ENCODE peak calls at places on chromosomes 7 and 10, in four cellular contexts. L is left ventricle myocardium inferior, W is lower lobe of right lung, S is fibroblast of pulmonary artery. K is an unnamed sample.

GRCh38 chr7:2029936-2030335 is 202.8 kb downstream of the MAD1L1 start:
- DNase-seq in L (peak), W (peak), S (no peak), K (no peak)

GRCh38 chr10:25818751-25819150 is 115.3 kb upstream of the MYO3A start:
- DNase-seq in L (no peak), W (no peak), S (no peak), K (no peak)

GRCh38 chr7:27825890-27826289 is 85.9 kb downstream of the TAX1BP1 start:
- DNase-seq in L (no peak), W (no peak), S (no peak), K (no peak)

GRCh38 chr10:98477861-98478260 is 31.1 kb upstream of the HPS1 start:
- DNase-seq in L (no peak), W (no peak), S (no peak), K (no peak)

GRCh38 chr10:21021843-21022594 is 124.9 kb upstream of the NEBL start:
- DNase-seq in L (no peak), W (no peak), S (peak), K (no peak)

GRCh38 chr7:36749282-36749960 is 25.1 kb upstream of the AOAH start:
- DNase-seq in L (no peak), W (no peak), S (peak), K (peak)

GRCh38 chr10:119750391-119751230 is 24.8 kb downstream of the INPP5F start:
- DNase-seq in L (peak), W (peak), S (peak), K (peak)

GRCh38 chr7:14960686-14961085 is 58.1 kb upstream of the DGKB start:
- DNase-seq in L (no peak), W (no peak), S (no peak), K (no peak)

GRCh38 chr10:2748287-2748686 is 319.1 kb upstream of the PFKP start:
- DNase-seq in L (no peak), W (no peak), S (no peak), K (no peak)
- H3K4me3 ChIP-seq in L (no peak), W (no peak), S (no peak), K (no peak)

GRCh38 chr10:121154846-121155245 is 303.7 kb downstream of the WDR11 start:
- DNase-seq in L (no peak), W (no peak), S (no peak), K (peak)

GRCh38 chr10:121159670-121160069 is 308.5 kb downstream of the WDR11 start:
- DNase-seq in L (no peak), W (no peak), S (no peak), K (no peak)

GRCh38 chr10:121155742-121156141 is 304.6 kb downstream of the WDR11 start:
- DNase-seq in L (no peak), W (no peak), S (no peak), K (no peak)

GRCh38 chr10:121158988-121159579 is 307.9 kb downstream of the WDR11 start:
- DNase-seq in L (no peak), W (no peak), S (no peak), K (peak)

GRCh38 chr10:121157998-121158397 is 306.8 kb downstream of the WDR11 start:
- DNase-seq in L (no peak), W (peak), S (no peak), K (peak)
- TF ChIP-seq CTCF in L (no peak), W (no peak), S (no peak), K (no peak)

DNA sequence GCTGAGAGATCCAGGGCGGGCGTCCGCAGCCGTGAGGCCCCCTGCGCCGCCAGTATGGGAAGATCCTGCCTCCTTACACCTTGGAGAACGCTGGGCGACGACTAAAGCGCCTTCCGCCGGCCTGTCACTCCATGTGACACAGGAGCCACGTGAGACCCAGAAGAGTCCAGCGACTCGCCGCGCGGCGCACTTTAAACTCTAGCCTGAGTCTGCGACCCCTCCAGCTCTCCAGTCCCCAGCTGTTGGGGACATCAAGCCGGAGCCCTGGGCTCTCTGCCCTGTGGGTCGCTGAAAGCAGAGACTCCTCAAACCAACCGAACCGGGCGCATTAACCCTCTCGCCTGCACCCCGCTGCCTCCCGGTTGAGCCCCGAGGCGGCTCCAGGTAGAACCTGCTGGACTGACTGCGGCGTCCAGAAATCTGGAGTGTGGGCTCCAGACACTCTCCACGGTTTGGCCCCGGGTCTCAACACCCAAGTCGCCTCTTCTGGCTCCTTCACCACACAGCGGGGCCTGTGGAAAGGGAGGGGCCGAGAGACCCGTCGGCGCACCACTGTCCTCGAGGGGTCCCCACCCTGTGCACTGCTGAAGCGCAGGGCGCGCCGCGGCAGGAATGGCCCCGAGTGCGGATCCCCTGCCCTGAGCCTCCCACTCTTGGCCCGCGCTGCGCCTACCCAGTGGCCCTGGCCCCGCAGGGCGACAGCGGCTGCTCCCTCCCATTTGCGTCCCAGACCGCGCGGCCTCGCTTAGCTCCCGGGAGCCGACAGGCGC is 1.8 kb upstream of the SFMBT2 start:
- DNase-seq in L (peak), W (peak), S (no peak), K (no peak)
- H3K4me3 ChIP-seq in L (peak), W (peak), S (no peak), K (no peak)

DNA sequence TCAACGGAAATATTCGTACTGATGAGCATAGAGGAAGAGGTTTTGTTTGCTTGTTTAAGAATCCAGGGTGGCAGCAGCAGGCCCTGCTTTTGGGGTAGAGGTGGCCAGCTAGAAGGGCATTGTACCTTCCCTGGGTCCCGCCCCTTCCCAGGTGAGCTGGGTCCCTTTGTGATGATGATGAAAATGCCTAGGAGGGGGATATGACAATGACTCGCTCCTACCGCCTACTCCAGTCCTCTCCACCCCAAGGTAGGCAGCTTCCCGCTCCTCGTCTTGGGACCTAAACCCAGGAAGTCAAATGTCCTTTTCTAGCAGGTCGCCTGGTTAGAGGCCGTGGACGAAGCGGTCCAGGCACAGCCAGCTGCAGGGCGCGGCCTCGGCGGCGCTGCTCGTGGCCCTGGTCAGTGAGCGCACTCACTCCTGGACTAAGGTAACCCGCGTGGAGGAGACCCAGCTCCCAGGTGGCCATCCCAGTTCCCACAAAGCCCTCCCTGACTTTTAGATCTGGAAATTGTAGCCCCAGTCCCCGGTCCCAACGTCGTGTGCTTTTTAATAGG is 141.4 kb downstream of the LSMEM1 start:
- DNase-seq in L (no peak), W (no peak), S (no peak), K (no peak)
- TF ChIP-seq CTCF in L (no peak), W (no peak), S (no peak), K (no peak)

GRCh38 chr10:10927608-10928007 is 90.1 kb upstream of the CELF2 start:
- DNase-seq in L (no peak), W (no peak), S (no peak), K (no peak)

GRCh38 chr10:10922062-10922461 is 95.6 kb upstream of the CELF2 start:
- DNase-seq in L (no peak), W (no peak), S (no peak), K (no peak)

GRCh38 chr10:10925667-10926066 is 92.0 kb upstream of the CELF2 start:
- DNase-seq in L (no peak), W (no peak), S (no peak), K (no peak)

DNA sequence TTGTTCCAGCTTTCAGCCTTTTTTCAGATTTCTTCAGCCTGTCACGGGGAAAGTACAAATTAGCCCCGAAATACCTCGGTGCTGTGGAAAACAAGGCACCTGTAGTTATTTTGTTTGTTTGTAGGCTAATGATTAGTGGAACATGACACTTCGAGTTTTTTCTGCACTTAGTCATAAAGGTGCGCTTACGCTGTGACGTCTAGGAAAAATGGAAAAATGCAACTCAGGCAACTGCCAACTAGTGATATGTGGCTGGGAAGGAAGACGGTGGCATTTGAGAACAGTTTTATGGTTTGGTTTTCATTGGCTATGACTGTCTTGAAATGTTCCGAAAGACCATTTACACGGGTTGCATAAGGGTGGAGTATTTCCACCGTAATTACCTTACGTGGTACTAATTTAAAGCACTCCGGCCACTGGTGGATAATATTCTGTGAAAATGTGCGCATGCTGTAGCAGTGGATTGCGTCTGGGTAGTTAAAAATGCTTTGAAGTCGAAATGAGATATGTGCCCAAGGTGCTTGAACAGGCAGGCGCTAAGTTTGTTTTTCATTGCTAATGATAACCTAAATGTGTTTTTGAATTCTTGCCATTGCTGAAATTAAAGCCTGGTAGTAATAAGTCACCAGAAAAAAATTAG is 94.5 kb upstream of the CELF2 start:
- DNase-seq in L (no peak), W (no peak), S (no peak), K (no peak)
- H3K4me3 ChIP-seq in L (no peak), W (peak), S (no peak), K (no peak)

DNA sequence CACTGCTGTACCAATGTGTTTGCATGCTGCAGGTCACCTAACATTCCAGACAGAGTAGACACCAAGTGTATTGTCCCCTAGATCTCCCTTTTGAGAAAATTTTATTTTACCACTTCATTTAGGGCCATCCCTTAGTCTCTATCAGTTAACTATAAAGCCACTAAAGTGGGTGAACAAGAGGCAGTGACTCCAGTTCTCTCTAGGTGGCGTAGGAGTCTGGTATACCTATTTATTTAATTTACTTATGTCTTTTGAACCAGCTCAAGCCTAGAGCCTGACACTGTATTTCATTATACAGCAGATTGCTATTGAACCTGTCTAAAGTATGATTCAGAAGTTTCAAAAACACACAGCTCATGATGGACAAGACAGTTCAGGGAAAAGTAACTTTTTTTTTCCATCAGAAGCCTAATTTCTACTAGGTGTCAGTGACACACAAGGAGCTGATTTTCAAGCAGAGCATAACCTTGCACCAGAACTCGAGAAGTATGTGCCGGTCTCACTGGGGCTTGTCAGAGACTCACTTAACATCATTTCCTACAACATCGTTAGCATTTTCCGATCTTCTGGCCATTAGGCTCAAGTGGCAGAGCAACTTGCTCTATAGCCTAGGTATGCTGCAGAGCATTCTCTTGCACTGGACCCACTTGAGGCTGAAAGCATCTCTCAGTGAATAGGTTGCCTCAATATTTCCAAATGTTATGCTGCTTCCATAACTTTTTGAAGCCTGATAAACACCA is 175.4 kb downstream of the CDC14C start:
- DNase-seq in L (no peak), W (no peak), S (no peak), K (no peak)
- TF ChIP-seq CTCF in L (peak), W (no peak), S (no peak), K (no peak)

DNA sequence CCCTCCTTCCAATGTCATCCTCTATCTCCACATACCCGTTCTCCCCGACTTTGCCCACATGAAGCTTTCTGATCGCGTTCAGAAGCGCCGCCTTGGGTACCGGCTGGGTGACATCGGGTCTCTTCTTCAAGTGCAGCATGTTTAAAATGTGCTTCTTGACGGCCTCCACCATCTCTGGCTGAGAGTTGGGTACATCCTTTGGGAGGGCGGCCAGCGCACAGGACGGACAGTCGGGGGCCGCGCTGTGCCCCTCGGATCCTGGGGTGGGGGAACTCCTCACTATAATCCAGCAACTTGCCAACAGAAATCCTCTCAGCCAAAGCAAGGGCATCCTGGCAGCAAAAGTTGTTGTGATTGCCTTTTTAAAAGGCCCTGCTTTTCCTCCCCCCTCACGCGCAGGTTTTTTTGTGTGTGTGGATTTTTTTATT is 2.8 kb downstream of the INHBA start:
- DNase-seq in L (no peak), W (no peak), S (no peak), K (no peak)
- H3K4me3 ChIP-seq in L (peak), W (peak), S (peak), K (peak)

GRCh38 chr7:51227861-51228260 is 88.7 kb downstream of the COBL start:
- DNase-seq in L (no peak), W (no peak), S (no peak), K (no peak)

GRCh38 chr7:51224811-51225581 is 91.6 kb downstream of the COBL start:
- DNase-seq in L (no peak), W (peak), S (no peak), K (no peak)

GRCh38 chr7:51226916-51227535 is 89.6 kb downstream of the COBL start:
- DNase-seq in L (no peak), W (no peak), S (no peak), K (no peak)

GRCh38 chr7:51228386-51228958 is 88.1 kb downstream of the COBL start:
- DNase-seq in L (no peak), W (no peak), S (no peak), K (no peak)

DNA sequence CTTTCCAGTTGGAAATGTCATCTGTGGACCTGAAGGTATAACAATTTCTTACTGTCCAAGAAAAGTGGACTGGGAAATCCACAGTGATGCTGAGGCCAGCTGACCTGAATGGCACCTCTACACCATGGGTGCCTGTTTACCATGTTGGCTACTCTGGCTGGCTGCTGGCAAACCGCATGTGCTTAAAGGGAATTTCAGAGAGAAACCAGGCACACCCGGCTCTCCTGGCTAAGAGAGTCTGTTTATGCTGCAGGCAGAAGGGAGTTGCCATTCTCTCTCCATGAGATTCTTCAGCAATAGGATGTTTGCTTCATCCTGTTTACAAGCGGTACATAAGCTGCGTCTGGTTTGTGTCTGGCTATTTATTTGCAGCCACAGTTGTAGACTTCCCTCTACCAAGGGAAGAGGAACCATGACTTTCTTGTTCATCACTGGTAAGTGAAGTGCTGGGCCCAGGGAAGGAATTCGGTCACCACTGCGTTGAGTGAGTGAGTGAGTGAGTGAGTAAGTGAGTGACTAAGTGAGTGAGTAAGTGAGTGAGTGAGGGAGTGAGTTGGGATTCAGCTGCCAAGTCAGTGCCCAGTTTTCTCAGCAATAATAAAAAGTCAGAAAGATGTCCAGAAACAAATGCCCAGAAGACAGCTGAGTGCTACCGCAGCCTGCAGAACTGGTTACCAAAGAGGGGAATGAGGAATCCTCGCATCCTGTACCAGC is 90.4 kb downstream of the COBL start:
- DNase-seq in L (no peak), W (no peak), S (no peak), K (no peak)
- TF ChIP-seq CTCF in L (no peak), W (no peak), S (no peak), K (no peak)

GRCh38 chr7:98105942-98106544 is 619 bp upstream of the LMTK2 start:
- DNase-seq in L (no peak), W (no peak), S (no peak), K (no peak)

GRCh38 chr7:98097042-98097645 is 9.5 kb upstream of the LMTK2 start:
- DNase-seq in L (no peak), W (no peak), S (no peak), K (no peak)

GRCh38 chr7:98102170-98102569 is 4.5 kb upstream of the LMTK2 start:
- DNase-seq in L (no peak), W (no peak), S (no peak), K (no peak)

GRCh38 chr7:98100088-98100487 is 6.6 kb upstream of the LMTK2 start:
- DNase-seq in L (no peak), W (no peak), S (no peak), K (no peak)
- H3K4me3 ChIP-seq in L (no peak), W (no peak), S (no peak), K (no peak)